ENCODE peak calls at places on chromosome 16, in four cellular contexts. J, B, W and A are unnamed samples.
A peak's percentile ranks its signal among the peaks of the same experiment; 100 is the strongest.

GRCh38 chr16:48054881-48055601 is 100.8 kb downstream of the ABCC12 start:
- DNase-seq in J (peak; percentile 0), B (peak; percentile 26), W (peak; percentile 48), A (peak; percentile 17)

GRCh38 chr16:70437017-70437581 is 1.8 kb downstream of the ST3GAL2 start:
- DNase-seq in J (no peak), B (no peak), W (no peak), A (no peak)

GRCh38 chr16:83187404-83187803 is 560.6 kb downstream of the CDH13 start:
- DNase-seq in J (no peak), B (no peak), W (peak; percentile 91), A (no peak)

GRCh38 chr16:13390093-13390985 is 488.9 kb downstream of the SHISA9 start:
- DNase-seq in J (no peak), B (no peak), W (no peak), A (peak; percentile 93)

GRCh38 chr16:23869052-23869451 is 33.3 kb downstream of the PRKCB start:
- DNase-seq in J (peak; percentile 13), B (no peak), W (no peak), A (peak; percentile 87)

GRCh38 chr16:79265701-79266100 is 334.8 kb downstream of the MAF start:
- DNase-seq in J (no peak), B (no peak), W (peak; percentile 21), A (no peak)

GRCh38 chr16:15650698-15651161 is 685 bp downstream of the NDE1 start:
- DNase-seq in J (no peak), B (peak; percentile 29), W (no peak), A (no peak)

GRCh38 chr16:71927787-71928186 is 32.5 kb downstream of the IST1 start:
- DNase-seq in J (no peak), B (no peak), W (no peak), A (no peak)

GRCh38 chr16:2150418-2151187 is 2.2 kb downstream of the RAB26 start:
- DNase-seq in J (no peak), B (peak; percentile 57), W (peak; percentile 38), A (no peak)

GRCh38 chr16:70688266-70688742 is 2.5 kb upstream of the MTSS2 start:
- DNase-seq in J (no peak), B (no peak), W (no peak), A (no peak)

GRCh38 chr16:66437391-66437945 is 10.4 kb downstream of the BEAN1 start:
- DNase-seq in J (no peak), B (no peak), W (no peak), A (no peak)

GRCh38 chr16:61946019-61946418 is 90.2 kb downstream of the CDH8 start:
- DNase-seq in J (no peak), B (no peak), W (no peak), A (peak; percentile 6)

GRCh38 chr16:15811778-15812750 is 44.8 kb downstream of the MYH11 start:
- DNase-seq in J (no peak), B (peak; percentile 20), W (peak; percentile 64), A (no peak)

GRCh38 chr16:54937673-54938350 is 7.1 kb downstream of the IRX5 start:
- DNase-seq in J (no peak), B (no peak), W (no peak), A (no peak)
- H3K4me3 ChIP-seq in J (no peak overlapping the region), B (no peak overlapping the region), W (peak overlapping the region; percentile 42), A (no peak overlapping the region)

DNA sequence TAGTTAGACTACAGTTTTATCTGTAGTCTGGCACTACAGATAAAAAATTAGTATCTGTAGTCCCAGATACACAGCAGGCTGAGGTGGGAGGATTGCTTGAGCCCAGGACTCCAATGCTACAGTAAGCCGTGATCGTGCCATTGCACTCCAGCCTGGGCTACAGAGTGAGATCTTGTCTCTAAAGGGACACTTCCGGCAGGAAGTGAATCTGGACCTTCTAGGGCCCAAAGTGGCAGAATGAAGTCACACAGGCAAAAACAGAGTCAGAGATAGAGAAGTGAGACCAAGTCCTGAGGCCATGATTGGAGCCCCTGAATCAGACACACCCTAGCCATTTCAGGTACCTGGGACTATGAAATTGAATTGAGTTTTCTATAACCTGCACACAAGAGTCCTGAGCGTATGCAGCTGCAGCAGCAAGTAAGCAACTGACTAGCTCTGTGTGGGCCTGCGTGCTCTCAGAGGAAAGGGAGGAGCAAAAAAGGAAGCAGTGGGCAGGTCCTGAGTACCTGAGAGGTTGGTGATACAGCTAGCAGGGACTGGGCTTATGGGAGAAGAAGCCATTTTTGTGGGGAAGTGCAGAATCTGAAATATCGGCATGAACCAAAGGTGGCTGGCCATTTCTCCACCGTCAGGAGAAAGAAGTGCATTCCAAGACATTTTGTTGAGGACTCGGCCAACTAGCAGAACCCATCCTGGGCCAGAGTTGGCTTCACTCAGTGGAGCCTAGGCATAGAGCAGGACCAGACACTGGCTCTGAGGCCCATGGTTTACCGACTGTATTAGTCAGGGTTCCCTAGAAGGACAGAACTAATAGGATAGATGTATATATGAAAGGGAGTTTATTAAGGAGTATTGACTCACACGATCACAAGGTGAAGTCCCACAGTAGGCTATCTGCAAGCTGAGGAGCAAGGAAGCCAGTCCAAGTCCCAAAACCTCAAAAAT is 27.2 kb upstream of the BRD7 start:
- DNase-seq in J (no peak), B (no peak), W (peak; percentile 36), A (no peak)
- H3K4me3 ChIP-seq in J (no peak overlapping the region), B (no peak overlapping the region), W (peak overlapping the region; percentile 9), A (no peak overlapping the region)

GRCh38 chr16:89602952-89603590 is 10.4 kb upstream of the DPEP1 start:
- DNase-seq in J (no peak), B (no peak), W (no peak), A (no peak)
- H3K4me3 ChIP-seq in J (no peak overlapping the region), B (no peak overlapping the region), W (no peak overlapping the region), A (no peak overlapping the region)

DNA sequence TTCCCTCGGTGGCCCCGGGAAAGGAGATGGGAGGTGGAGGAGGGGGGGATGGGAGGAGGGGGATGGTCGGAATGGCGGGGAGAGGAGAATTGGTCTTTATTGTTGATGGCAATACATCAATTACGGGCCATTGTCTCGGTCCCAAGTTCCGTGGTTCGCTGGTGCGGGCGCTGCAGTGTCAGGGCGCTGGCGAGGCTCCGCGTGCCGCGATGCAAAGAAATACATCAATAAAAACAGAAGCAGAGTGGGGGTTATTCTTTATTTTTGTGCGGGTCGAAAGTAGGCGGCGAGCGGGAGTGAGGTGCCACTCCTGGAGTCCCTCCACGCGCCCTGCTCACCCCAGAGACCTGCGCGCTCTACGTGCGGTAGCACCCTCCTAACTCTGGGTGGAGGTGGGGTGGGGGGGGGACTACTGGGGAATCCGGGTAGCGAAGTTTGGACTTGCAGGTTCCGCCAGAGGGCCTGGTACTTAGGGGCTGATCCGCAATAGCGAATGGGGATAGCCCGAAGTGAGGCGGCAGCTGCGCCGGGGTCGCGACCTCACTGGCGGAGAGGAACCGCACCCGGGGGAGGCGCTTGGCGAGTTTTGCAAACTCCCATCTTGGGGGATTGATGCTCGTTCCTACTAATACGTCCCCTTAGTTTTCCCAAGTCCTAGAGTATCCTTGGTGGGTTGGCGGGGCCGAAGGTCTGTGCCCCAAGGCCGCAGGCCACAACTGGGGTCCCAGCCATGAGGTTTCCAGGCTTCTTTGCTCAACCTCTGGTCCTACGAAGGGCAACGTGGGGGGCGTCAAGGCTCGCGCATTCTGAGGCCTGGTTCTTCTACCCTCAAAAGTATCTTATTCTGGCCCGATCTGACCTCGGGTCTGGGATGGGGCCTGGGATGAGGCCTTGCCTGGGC is 3.5 kb upstream of the SALL1 start:
- DNase-seq in J (no peak), B (no peak), W (no peak), A (no peak)
- H3K4me3 ChIP-seq in J (no peak overlapping the region), B (no peak overlapping the region), W (no peak overlapping the region), A (no peak overlapping the region)

GRCh38 chr16:86565181-86565631 is 1.4 kb upstream of the FOXC2 start:
- DNase-seq in J (no peak), B (no peak), W (no peak), A (no peak)

GRCh38 chr16:86565644-86566511 is 751 bp upstream of the FOXC2 start:
- DNase-seq in J (no peak), B (no peak), W (no peak), A (no peak)

GRCh38 chr16:86567701-86568571 is 1.3 kb downstream of the FOXC2 start:
- DNase-seq in J (no peak), B (no peak), W (no peak), A (no peak)

GRCh38 chr16:86566966-86567700 is 504 bp downstream of the FOXC2 start:
- DNase-seq in J (no peak), B (no peak), W (no peak), A (no peak)

DNA sequence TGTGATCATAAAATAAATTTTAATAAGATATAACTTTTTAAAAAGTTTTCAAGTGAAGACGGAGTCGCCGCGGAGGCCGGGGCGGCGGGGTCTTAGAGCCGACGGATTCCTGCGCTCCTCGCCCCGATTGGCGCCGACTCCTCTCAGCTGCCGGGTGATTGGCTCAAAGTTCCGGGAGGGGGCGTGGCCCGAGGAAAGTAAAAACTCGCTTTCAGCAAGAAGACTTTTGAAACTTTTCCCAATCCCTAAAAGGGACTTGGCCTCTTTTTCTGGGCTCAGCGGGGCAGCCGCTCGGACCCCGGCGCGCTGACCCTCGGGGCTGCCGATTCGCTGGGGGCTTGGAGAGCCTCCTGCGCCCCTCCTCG is at the start of gene FOXC2:
- DNase-seq in J (no peak), B (peak; percentile 53), W (peak; percentile 70), A (no peak)
- H3K4me3 ChIP-seq in J (no peak within 1 kb of the TSS), B (no peak within 1 kb of the TSS), W (peak within 1 kb of the TSS; percentile 31), A (no peak within 1 kb of the TSS)

DNA sequence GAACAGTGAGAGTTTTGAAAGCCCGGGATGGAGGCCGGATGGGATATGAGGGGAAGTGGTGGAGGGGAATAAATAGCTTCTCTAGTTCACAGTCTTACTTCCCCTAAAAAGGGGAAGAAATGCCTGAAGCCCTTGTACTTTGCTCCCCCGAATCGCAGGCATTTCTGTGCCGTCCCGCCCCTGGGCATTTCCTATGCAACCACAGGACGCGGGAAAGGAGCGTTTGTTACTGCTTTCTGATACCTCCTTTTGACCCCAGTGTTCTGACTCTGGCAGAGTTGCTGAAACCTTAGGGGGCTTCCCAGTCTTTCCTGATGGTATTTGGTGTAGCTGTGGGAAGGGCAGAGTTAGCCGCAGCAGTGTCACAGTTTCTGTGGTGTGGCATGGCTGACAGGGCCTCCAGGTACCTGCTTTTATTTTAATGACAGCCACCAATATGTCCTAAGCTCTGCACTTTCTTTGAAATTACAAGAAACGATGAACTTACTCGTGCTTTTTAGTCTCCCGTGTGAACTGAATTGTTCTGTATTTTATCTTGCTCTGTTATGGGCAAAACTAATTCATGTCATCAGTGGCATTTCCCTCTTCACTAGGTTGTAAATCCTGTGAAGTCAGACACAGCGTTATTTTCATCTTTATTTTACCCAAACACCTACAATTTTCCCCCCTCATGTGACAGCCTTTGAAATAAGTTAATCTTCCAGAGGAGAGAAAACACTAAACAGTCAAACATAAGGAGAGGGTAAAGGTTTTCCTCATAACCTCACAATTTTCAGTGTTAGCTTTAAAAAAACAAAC is 27.1 kb downstream of the USP10 start:
- DNase-seq in J (no peak), B (no peak), W (no peak), A (no peak)
- H3K4me3 ChIP-seq in J (no peak overlapping the region), B (no peak overlapping the region), W (no peak overlapping the region), A (no peak overlapping the region)

DNA sequence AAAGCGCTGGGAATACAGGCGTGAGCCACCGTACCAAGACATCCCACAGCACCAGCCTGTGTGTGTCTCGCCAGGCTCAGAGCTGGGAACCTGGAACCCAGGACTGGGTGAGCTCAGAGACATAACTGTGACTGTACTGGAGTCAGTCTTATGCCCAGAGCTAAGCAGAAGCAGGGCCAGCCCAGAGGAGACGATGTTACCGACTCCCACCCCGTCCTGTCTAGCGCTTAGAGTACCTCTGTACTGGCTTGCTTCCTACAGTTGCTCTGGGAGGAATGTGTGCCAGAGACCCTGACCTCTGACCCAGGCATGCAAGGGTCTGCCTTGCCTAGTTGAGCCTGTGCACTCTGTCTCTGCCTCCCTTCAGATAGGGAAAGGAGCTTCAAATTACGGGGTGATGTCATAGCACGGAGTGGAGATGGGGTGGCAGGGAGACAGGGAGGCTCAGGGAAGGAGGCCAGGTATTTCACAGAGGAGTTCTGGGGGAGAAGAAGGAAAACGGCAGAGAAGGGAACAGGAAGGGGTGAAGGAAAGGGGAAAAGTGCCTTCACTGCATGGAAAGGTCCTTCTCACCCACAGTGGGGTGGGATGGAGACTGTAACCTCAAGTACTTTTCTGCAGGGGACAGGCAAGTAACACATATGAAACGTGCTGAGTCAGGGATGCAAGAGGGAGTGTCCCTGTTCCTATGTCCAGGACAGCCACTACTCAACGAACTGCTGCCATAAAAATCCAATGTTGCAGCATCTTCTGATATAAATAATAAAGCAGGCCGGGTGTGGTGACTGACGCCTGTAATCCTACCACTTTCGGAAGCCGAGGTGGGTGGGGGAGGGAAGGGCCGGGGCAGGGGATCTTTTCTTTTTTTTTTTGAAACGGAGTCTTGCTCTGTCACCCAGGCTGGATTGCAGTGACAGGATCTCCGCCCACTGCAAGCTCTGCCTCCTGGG is 5.8 kb upstream of the ARMC5 start:
- DNase-seq in J (no peak), B (no peak), W (peak; percentile 74), A (no peak)
- H3K4me3 ChIP-seq in J (no peak overlapping the region), B (no peak overlapping the region), W (no peak overlapping the region), A (no peak overlapping the region)